ENCODE peak calls at places on chromosomes 4 and X, in eight cellular contexts. L is tibial nerve; J is SJSA1; D is NCI-H1092; C is Caki2; Z is activated CD4-positive, alpha-beta T cell treated with anti-CD3 and anti-CD28 coated beads, Interleukin-2, amount 10 ng/mL, durations not matched to agents 7 days and 5 days; R is pons; U is ELF-1. T is an unnamed sample.

GRCh38 chr4:53267026-53267425 is 98.8 kb downstream of the SCFD2 start:
- DNase-seq in L (no peak), J (peak), D (no peak), C (no peak), Z (no peak), R (no peak), U (no peak), T (no peak)

GRCh38 chr4:8317474-8317873 is 47.9 kb downstream of the HTRA3 start:
- DNase-seq in L (no peak), J (no peak), D (no peak), C (no peak), Z (no peak), R (no peak), U (no peak), T (no peak)

GRCh38 chr4:75596061-75596460 is 34.3 kb downstream of the CDKL2 start:
- DNase-seq in L (no peak), J (no peak), D (no peak), C (no peak), Z (no peak), R (no peak), U (no peak), T (no peak)

GRCh38 chrX:56232221-56233082 is at the start of gene KLF8:
- DNase-seq in L (peak), J (no peak), D (no peak), C (peak), Z (peak), R (no peak), U (peak), T (no peak)

GRCh38 chr4:35925806-35926205 is 318.5 kb downstream of the ARAP2 start:
- DNase-seq in L (no peak), J (no peak), D (no peak), C (no peak), Z (no peak), R (no peak), U (no peak), T (no peak)

GRCh38 chr4:25454491-25454890 is 77.4 kb downstream of the ANAPC4 start:
- DNase-seq in L (no peak), J (no peak), D (no peak), C (no peak), Z (no peak), R (no peak), U (no peak), T (no peak)

GRCh38 chrX:51747671-51748070 is 4.4 kb downstream of the GSPT2 start:
- DNase-seq in L (no peak), J (no peak), D (no peak), C (no peak), Z (no peak), R (no peak), U (no peak), T (no peak)

GRCh38 chr4:73998040-73999011 is at the start of gene CXCL5:
- DNase-seq in L (no peak), J (no peak), D (no peak), C (peak), Z (no peak), R (peak), U (peak), T (no peak)

GRCh38 chr4:16083217-16084191 is at the start of gene PROM1:
- DNase-seq in L (no peak), J (no peak), D (peak), C (no peak), Z (no peak), R (no peak), U (peak), T (no peak)

GRCh38 chr4:62410371-62411003 is 1210.4 kb downstream of the ADGRL3 start:
- DNase-seq in L (no peak), J (no peak), D (no peak), C (no peak), Z (no peak), R (peak), U (no peak), T (no peak)

GRCh38 chrX:54042609-54043010 is 1.7 kb downstream of the PHF8 start:
- DNase-seq in L (no peak), J (peak), D (peak), C (peak), Z (peak), R (peak), U (peak), T (peak)

GRCh38 chr4:103934178-103934789 is 214.5 kb upstream of the TACR3 start:
- DNase-seq in L (no peak), J (peak), D (peak), C (peak), Z (peak), R (peak), U (no peak), T (no peak)

GRCh38 chr4:127410644-127411043 is 222.1 kb upstream of the INTU start:
- DNase-seq in L (no peak), J (no peak), D (no peak), C (no peak), Z (no peak), R (no peak), U (no peak), T (no peak)

GRCh38 chr4:38590017-38590416 is 74.0 kb upstream of the KLF3 start:
- DNase-seq in L (no peak), J (peak), D (no peak), C (no peak), Z (no peak), R (no peak), U (no peak), T (no peak)

GRCh38 chr4:108393870-108394269 is 225.1 kb upstream of the LEF1 start:
- DNase-seq in L (no peak), J (no peak), D (no peak), C (no peak), Z (no peak), R (no peak), U (no peak), T (no peak)

T was measured in activated CD4-positive, CD25-positive, alpha-beta regulatory T cell treated with anti-CD3 and anti-CD28 coated beads, Interleukin-2, amount 50 U/mL, for 16 hours.